ENCODE peak calls at places on chromosomes 4 and X, in seven cellular contexts. U is CD4-positive, CD25-positive, alpha-beta regulatory T cell; Q is naive thymus-derived CD4-positive, alpha-beta T cell; S is pancreas; X is H9; H is Panc1; G is SK-N-SH. J is an unnamed sample.

GRCh38 chr4:3245676-3246075 is 3.3 kb upstream of the MSANTD1 start:
- DNase-seq in H (no peak), X (no peak), S (no peak), Q (no peak), G (no peak), U (no peak), J (no peak)

GRCh38 chrX:140034916-140035315 is 69.6 kb upstream of the CXorf66 start:
- DNase-seq in Q (no peak), G (peak; percentile 2), S (no peak), H (no peak), X (no peak), U (no peak), J (no peak)

GRCh38 chr4:6568689-6569332 is 6.2 kb upstream of the MAN2B2 start:
- DNase-seq in G (no peak), Q (no peak), H (no peak), X (no peak), U (no peak), S (no peak), J (no peak)

GRCh38 chr4:648579-649292 is 23.4 kb downstream of the PDE6B start:
- DNase-seq in G (no peak), S (no peak), Q (no peak), U (no peak), H (no peak), X (no peak), J (no peak)

GRCh38 chr4:162865102-162865501 is 301.6 kb downstream of the NAF1 start:
- DNase-seq in S (no peak), U (no peak), G (no peak), Q (no peak), X (no peak), H (no peak), J (no peak)

GRCh38 chr4:41384992-41385391 is 128.3 kb downstream of the UCHL1 start:
- DNase-seq in Q (no peak), H (no peak), S (peak; percentile 48), U (no peak), X (no peak), G (peak; percentile 61), J (peak; percentile 26)

GRCh38 chr4:188198980-188199792 is 59.9 kb downstream of the TRIML1 start:
- DNase-seq in X (no peak), S (no peak), U (no peak), Q (no peak), H (no peak), G (no peak), J (no peak)

GRCh38 chr4:107531927-107532326 is 188.1 kb downstream of the PAPSS1 start:
- DNase-seq in G (no peak), U (no peak), X (no peak), Q (no peak), S (no peak), H (no peak), J (peak; percentile 8)

GRCh38 chrX:51891821-51892551 is 1.4 kb upstream of the MAGED1 start:
- DNase-seq in S (no peak), U (no peak), X (no peak), H (no peak), G (peak; percentile 35), Q (no peak), J (no peak)

GRCh38 chrX:123254457-123254856 is 70.4 kb downstream of the GRIA3 start:
- DNase-seq in G (no peak), S (no peak), X (no peak), Q (no peak), H (no peak), U (no peak), J (no peak)

GRCh38 chr4:68175562-68176155 is 46.0 kb upstream of the TMPRSS11F start:
- DNase-seq in U (peak; percentile 20), H (peak; percentile 25), S (peak; percentile 29), G (peak; percentile 49), Q (peak; percentile 24), X (peak; percentile 28), J (peak; percentile 41)

GRCh38 chr4:129328176-129328575 is 232.2 kb downstream of the C4orf33 start:
- DNase-seq in Q (no peak), H (no peak), X (no peak), U (no peak), S (no peak), G (no peak), J (no peak)

GRCh38 chr4:65635051-65635821 is 35.1 kb downstream of the EPHA5 start:
- DNase-seq in X (no peak), U (no peak), H (no peak), G (no peak), Q (no peak), S (no peak), J (no peak)

GRCh38 chr4:109723110-109723509 is 6.8 kb downstream of the PLA2G12A start:
- DNase-seq in X (no peak), Q (no peak), S (no peak), H (no peak), U (no peak), G (no peak), J (no peak)

GRCh38 chr4:82599336-82599735 is 37.5 kb upstream of the TMEM150C start:
- DNase-seq in G (no peak), U (no peak), H (no peak), S (no peak), Q (no peak), X (peak; percentile 65), J (no peak)

GRCh38 chr4:113979973-113980615 is 647 bp upstream of the ARSJ start:
- DNase-seq in H (no peak), U (no peak), G (no peak), X (no peak), S (no peak), Q (no peak), J (no peak)

GRCh38 chr4:155972098-155972497 is 18.4 kb upstream of the CTSO start:
- DNase-seq in S (no peak), U (no peak), Q (no peak), H (no peak), X (peak; percentile 41), G (no peak), J (no peak)

GRCh38 chr4:155854597-155855226 is 11.4 kb downstream of the ASIC5 start:
- DNase-seq in H (no peak), G (no peak), U (no peak), S (no peak), Q (no peak), X (no peak), J (no peak)

GRCh38 chr4:3710451-3711182 is 55.6 kb upstream of the ADRA2C start:
- DNase-seq in Q (no peak), G (no peak), H (no peak), U (no peak), X (no peak), S (peak; percentile 31), J (no peak)

GRCh38 chr4:182225257-182225852 is 17.8 kb upstream of the TENM3 start:
- DNase-seq in U (no peak), G (no peak), H (no peak), Q (no peak), X (no peak), S (no peak), J (no peak)

DNA sequence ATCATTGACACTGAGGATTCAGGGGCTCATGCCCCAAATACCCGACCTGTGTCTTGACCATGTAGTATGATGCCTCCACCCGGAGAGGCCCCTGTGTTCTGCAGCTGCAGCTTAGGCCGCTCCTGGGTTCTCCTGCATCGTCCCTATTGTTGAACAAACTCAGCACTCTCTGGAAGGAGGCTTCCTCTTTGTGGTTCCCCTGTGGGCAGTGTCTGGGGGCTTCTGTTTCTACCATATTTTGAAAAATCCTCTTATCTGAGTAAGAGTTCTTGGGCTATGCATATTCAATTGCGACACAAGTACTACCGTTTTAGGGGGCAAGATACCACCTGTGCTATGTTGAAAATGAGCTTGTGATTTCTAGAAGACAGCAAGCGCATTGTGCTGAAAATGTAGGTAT is 276.6 kb downstream of the DHRSX start:
- DNase-seq in U (no peak), H (no peak), S (no peak), Q (no peak), X (no peak), G (no peak), J (no peak)
- H3K9me3 ChIP-seq in U (peaks cover 37% of the 10 kb centered on the region), H (no peaks in the 10 kb centered on the region), S (no peaks in the 10 kb centered on the region), Q (peaks cover 41% of the 10 kb centered on the region), X (peaks cover 37% of the 10 kb centered on the region), G (no peaks in the 10 kb centered on the region), J (no peaks in the 10 kb centered on the region)

GRCh38 chr4:2186865-2187172 is 55.1 kb downstream of the HAUS3 start:
- DNase-seq in Q (no peak), X (no peak), H (no peak), S (no peak), G (no peak), U (no peak), J (no peak)
- H3K9me3 ChIP-seq in Q (peaks cover 15% of the 10 kb centered on the region), X (no peaks in the 10 kb centered on the region), H (no peaks in the 10 kb centered on the region), S (no peaks in the 10 kb centered on the region), G (no peaks in the 10 kb centered on the region), U (peaks cover 8% of the 10 kb centered on the region), J (no peaks in the 10 kb centered on the region)

DNA sequence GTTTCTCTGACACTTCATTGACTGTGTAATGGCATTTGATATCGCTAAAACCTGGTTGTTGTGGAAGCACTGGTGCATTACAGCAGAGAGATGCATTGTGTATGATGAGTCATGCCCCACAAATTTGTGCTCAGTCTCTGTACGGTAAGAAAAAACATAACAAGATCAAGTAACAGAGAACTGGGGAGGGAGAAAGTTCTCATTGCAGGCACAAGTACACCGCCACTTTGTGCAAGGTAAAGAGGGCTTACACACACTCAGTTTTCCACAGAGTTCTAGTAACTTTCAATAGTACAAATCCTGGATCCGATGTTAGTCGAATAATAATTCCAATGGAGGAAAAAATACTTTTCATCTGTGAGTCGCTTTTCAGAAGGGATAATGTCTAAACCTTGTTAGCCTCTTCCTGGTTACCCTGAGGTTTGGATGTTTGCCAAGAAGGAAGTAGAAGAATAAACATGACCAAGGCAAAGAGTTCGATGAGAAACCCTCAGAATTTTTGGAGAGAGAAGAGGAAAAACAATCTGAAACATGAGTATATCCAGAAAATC is 512.5 kb upstream of the SLIT2 start:
- DNase-seq in G (no peak), S (no peak), Q (no peak), U (no peak), X (no peak), H (peak; percentile 50), J (peak; percentile 11)
- H3K9me3 ChIP-seq in G (no peaks in the 10 kb centered on the region), S (no peaks in the 10 kb centered on the region), Q (no peaks in the 10 kb centered on the region), U (peaks cover 4% of the 10 kb centered on the region), X (no peaks in the 10 kb centered on the region), H (no peaks in the 10 kb centered on the region), J (no peaks in the 10 kb centered on the region)

GRCh38 chrX:12611471-12611870 is 179.7 kb upstream of the PRPS2 start:
- DNase-seq in S (no peak), H (no peak), G (no peak), U (no peak), Q (no peak), X (no peak), J (no peak)
- H3K9me3 ChIP-seq in S (no peaks in the 10 kb centered on the region), H (no peaks in the 10 kb centered on the region), G (no peaks in the 10 kb centered on the region), U (no peaks in the 10 kb centered on the region), Q (no peaks in the 10 kb centered on the region), X (no peaks in the 10 kb centered on the region), J (no peaks in the 10 kb centered on the region)